ENCODE peak calls at places on chromosome 14, in eight cellular contexts. M is neural progenitor cell, R is GM23248, X is HCT116, T is GM23338, J is SK-N-SH, L is OCI-LY7, U is hepatocyte. E is an unnamed sample.

GRCh38 chr14:92223027-92223426 is 99.9 kb upstream of the SLC24A4 start:
- DNase-seq in M (no peak), R (no peak), X (no peak), T (no peak), J (no peak), L (no peak), U (no peak), E (no peak)

GRCh38 chr14:55846852-55847471 is 267.0 kb downstream of the KTN1 start:
- DNase-seq in M (no peak), R (peak; percentile 91), X (no peak), T (no peak), J (no peak), L (no peak), U (no peak), E (no peak)

GRCh38 chr14:32028599-32028998 is 48.5 kb upstream of the ARHGAP5 start:
- DNase-seq in M (no peak), R (peak; percentile 33), X (no peak), T (no peak), J (no peak), L (peak; percentile 1), U (no peak), E (no peak)

GRCh38 chr14:33163109-33163508 is 224.4 kb downstream of the NPAS3 start:
- DNase-seq in M (no peak), R (no peak), X (no peak), T (no peak), J (no peak), L (peak; percentile 11), U (no peak), E (no peak)

GRCh38 chr14:99853206-99853605 is 60.0 kb downstream of the EML1 start:
- DNase-seq in M (no peak), R (peak; percentile 9), X (no peak), T (no peak), J (peak; percentile 50), L (no peak), U (no peak), E (no peak)

GRCh38 chr14:31842905-31843304 is 234.2 kb upstream of the ARHGAP5 start:
- DNase-seq in M (no peak), R (peak; percentile 42), X (no peak), T (no peak), J (no peak), L (no peak), U (no peak), E (no peak)

GRCh38 chr14:93063393-93063792 is 52.3 kb downstream of the ITPK1 start:
- DNase-seq in M (no peak), R (no peak), X (no peak), T (no peak), J (no peak), L (no peak), U (no peak), E (no peak)

GRCh38 chr14:76763362-76764041 is 2.2 kb downstream of the VASH1 start:
- DNase-seq in M (no peak), R (peak; percentile 36), X (no peak), T (no peak), J (no peak), L (no peak), U (no peak), E (no peak)

GRCh38 chr14:59829941-59830734 is 40.4 kb downstream of the RTN1 start:
- DNase-seq in M (no peak), R (peak; percentile 14), X (peak; percentile 2), T (peak; percentile 48), J (no peak), L (no peak), U (no peak), E (no peak)

DNA sequence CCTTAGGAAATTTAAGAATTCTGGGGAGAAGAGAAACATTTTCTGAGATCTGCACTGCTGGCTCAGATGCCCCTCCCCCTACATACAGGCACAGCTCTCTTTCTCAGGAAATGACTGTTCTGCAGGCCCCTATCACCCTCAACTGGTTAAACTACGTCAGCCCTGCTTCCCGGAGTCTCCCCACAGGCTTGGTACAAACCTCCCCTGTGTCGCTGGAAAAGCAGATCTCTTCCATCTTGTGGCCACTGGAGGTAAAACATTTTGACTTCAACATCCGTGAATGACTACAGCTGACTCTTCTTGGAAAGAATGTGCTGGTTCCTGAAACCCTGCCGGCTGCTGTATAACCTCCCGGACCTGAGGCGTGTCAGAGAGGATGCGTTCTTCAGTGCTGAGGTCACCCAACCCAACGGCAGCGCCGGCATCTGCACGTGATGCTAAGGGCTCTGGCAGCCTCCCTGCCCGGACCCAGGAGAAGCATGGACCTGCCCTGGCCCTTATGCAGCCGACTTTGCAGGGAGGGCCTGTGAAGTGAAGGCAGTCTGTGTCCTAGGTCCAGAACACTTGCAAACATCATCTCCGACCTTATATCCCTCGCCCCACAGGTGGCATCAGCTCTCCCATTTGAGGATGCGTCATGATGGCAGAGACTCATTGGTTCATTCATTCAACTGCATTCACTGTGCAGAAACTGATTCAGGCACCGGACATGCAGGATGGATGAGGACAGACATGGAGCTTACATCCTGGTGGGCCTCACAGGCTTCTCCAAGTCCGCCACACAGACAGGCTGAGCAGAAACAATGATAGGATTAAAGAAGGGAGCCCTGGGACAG is 129.2 kb downstream of the GCH1 start:
- DNase-seq in M (peak; percentile 88), R (peak; percentile 99), X (peak; percentile 98), T (peak; percentile 96), J (peak; percentile 91), L (peak; percentile 37), U (peak; percentile 95), E (peak; percentile 48)
- H2AFZ ChIP-seq in M (peak overlapping the region; percentile 23), R (peak overlapping the region; percentile 66), X (peak overlapping the region; percentile 24), T (no peak overlapping the region), J (peak overlapping the region; percentile 53), L (peak overlapping the region; percentile 12), U (peak overlapping the region; percentile 31), E (peak overlapping the region; percentile 27)

GRCh38 chr14:24431569-24432258 is 2.0 kb downstream of the KHNYN start:
- DNase-seq in M (peak; percentile 95), R (peak; percentile 97), X (peak; percentile 92), T (peak; percentile 99), J (peak; percentile 93), L (peak; percentile 95), U (peak; percentile 96), E (peak; percentile 86)
- H3K27ac ChIP-seq in M (no peak overlapping the region), R (peak overlapping the region; percentile 98), X (peak overlapping the region; percentile 92), T (no peak overlapping the region), J (peak overlapping the region; percentile 40), L (peak overlapping the region; percentile 68), U (peak overlapping the region; percentile 98), E (peak overlapping the region; percentile 90)

GRCh38 chr14:22978873-22979671 is 3.3 kb downstream of the AJUBA start:
- DNase-seq in M (no peak), R (no peak), X (no peak), T (no peak), J (no peak), L (no peak), U (peak; percentile 46), E (no peak)
- TF ChIP-seq EZH2phosphoT487 in M (no peak), R (no peak), X (no peak), T (no peak), J (no peak), L (no peak), U (no peak), E (no peak)

DNA sequence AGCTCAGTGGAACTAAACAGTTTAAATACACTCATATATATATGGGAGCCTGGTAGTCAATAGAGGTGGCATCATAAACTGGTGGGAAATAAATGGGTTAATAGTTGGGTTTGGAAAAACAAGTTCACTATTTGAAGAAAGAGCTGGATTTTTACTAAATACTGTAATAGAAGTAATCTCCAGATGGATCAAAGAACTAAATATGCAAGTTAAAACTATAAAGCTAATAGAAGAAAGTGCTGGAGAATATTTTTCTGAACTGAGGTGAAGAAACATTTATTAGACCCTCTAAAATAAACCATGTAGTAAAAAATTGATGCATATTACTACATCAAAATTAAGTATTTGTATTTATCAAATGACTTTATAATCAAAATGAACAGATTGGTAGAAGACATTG is 38.8 kb downstream of the ATL1 start:
- DNase-seq in M (no peak), R (no peak), X (no peak), T (no peak), J (no peak), L (no peak), U (no peak), E (no peak)
- H2AFZ ChIP-seq in M (no peak overlapping the region), R (no peak overlapping the region), X (no peak overlapping the region), T (no peak overlapping the region), J (no peak overlapping the region), L (no peak overlapping the region), U (no peak overlapping the region), E (no peak overlapping the region)

DNA sequence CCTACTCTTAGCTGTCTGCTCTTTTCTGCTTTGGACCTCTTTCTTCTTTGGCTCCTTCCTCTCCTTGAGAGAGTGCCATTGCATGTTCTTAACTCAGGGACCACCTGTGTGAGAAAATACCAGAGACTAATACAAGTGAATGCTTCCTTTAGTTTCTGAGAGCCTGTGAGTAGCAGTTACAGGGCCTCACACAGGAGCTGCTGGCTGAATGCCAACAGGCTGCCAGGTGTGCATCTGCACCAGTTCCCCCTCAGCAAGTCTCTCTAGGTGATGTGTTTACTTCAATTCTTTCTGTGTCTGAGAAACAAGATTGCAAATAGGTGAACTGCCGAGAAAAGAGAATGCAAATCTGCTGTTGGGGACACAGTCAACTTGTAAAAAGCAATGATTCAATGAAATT is 108.2 kb downstream of the STXBP6 start:
- DNase-seq in M (no peak), R (no peak), X (no peak), T (peak; percentile 33), J (no peak), L (peak; percentile 47), U (peak; percentile 65), E (peak; percentile 83)
- H3K27ac ChIP-seq in M (no peak overlapping the region), R (no peak overlapping the region), X (no peak overlapping the region), T (peak overlapping the region; percentile 89), J (no peak overlapping the region), L (no peak overlapping the region), U (no peak overlapping the region), E (peak overlapping the region; percentile 52)